ENCODE peak calls at places on chromosomes 4 and X, in eight cellular contexts. H, J, O, S, C, B, D and M are unnamed samples.

GRCh38 chr4:111268769-111269414 is 646.0 kb upstream of the PITX2 start:
- DNase-seq in H (no peak), J (peak), O (no peak), S (no peak), C (no peak), B (peak), D (peak), M (no peak)

GRCh38 chr4:159674241-159674640 is 571.4 kb downstream of the RAPGEF2 start:
- DNase-seq in H (no peak), J (no peak), O (no peak), S (no peak), C (no peak), B (no peak), D (no peak), M (no peak)

GRCh38 chrX:154437398-154437752 is 421 bp downstream of the GDI1 start:
- DNase-seq in H (no peak), J (no peak), O (no peak), S (no peak), C (no peak), B (no peak), D (no peak), M (no peak)

GRCh38 chr4:105923507-105924238 is 28.4 kb downstream of the NPNT start:
- DNase-seq in H (peak), J (peak), O (peak), S (peak), C (no peak), B (peak), D (no peak), M (no peak)

GRCh38 chr4:797066-797465 is 28.9 kb downstream of the CPLX1 start:
- DNase-seq in H (no peak), J (no peak), O (no peak), S (no peak), C (no peak), B (no peak), D (no peak), M (peak)

GRCh38 chr4:13546855-13547562 is 2.7 kb upstream of the NKX3-2 start:
- DNase-seq in H (peak), J (no peak), O (peak), S (no peak), C (peak), B (no peak), D (no peak), M (peak)

GRCh38 chrX:130887392-130887791 is 15.6 kb downstream of the ENOX2 start:
- DNase-seq in H (no peak), J (no peak), O (no peak), S (no peak), C (no peak), B (no peak), D (no peak), M (no peak)

GRCh38 chrX:57451426-57452020 is 140.3 kb upstream of the ZXDB start:
- DNase-seq in H (no peak), J (no peak), O (no peak), S (no peak), C (no peak), B (no peak), D (no peak), M (no peak)

GRCh38 chrX:14039344-14039743 is 9.7 kb upstream of the GEMIN8 start:
- DNase-seq in H (peak), J (peak), O (peak), S (no peak), C (peak), B (peak), D (peak), M (peak)

GRCh38 chr4:12137556-12137955 is 708.9 kb upstream of the HS3ST1 start:
- DNase-seq in H (no peak), J (no peak), O (no peak), S (no peak), C (no peak), B (no peak), D (no peak), M (no peak)
- TF ChIP-seq EZH2phosphoT487 in H (no peak), J (no peak), O (no peak), S (no peak), C (no peak), B (no peak), D (no peak), M (no peak)

GRCh38 chr4:185115827-185116232 is 27.2 kb upstream of the SLC25A4 start:
- DNase-seq in H (peak), J (peak), O (peak), S (no peak), C (peak), B (no peak), D (no peak), M (no peak)

GRCh38 chr4:185119927-185120630 is 23.0 kb upstream of the SLC25A4 start:
- DNase-seq in H (no peak), J (no peak), O (no peak), S (no peak), C (no peak), B (no peak), D (peak), M (no peak)

GRCh38 chr4:185120631-185120946 is 22.5 kb upstream of the SLC25A4 start:
- DNase-seq in H (no peak), J (no peak), O (no peak), S (no peak), C (no peak), B (no peak), D (no peak), M (no peak)

GRCh38 chr4:185113340-185113739 is 29.7 kb upstream of the SLC25A4 start:
- DNase-seq in H (no peak), J (peak), O (no peak), S (no peak), C (no peak), B (no peak), D (no peak), M (no peak)

GRCh38 chr4:185117300-185117934 is 25.6 kb upstream of the SLC25A4 start:
- DNase-seq in H (no peak), J (no peak), O (no peak), S (no peak), C (no peak), B (no peak), D (no peak), M (no peak)
- H3K27ac ChIP-seq in H (no peak), J (no peak), O (no peak), S (no peak), C (peak), B (no peak), D (no peak), M (no peak)

GRCh38 chrX:37314526-37314925 is 34.6 kb upstream of the PRRG1 start:
- DNase-seq in H (no peak), J (peak), O (no peak), S (no peak), C (no peak), B (peak), D (no peak), M (no peak)
- H2AFZ ChIP-seq in H (no peak), J (no peak), O (no peak), S (no peak), C (no peak), B (no peak), D (no peak), M (no peak)

DNA sequence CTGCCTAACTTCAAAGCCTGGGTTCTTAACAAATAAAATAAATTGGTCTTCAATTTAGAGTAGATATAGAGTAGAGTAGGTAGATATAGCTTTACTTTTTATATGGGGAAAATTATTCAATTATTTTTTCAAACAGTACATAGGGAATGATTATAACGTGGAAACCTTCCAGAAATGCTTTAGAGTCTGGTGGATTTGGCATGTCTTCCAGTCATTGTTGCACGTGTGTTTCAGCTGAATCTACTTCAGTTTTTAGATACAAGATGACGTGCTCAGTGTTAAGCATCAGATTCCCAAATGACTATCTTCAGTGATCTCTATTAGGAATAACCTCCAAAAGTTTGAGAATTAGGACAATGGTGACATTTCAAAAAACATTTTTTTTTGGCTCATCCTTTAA is 616.9 kb downstream of the ANKRD50 start:
- DNase-seq in H (no peak), J (no peak), O (no peak), S (no peak), C (no peak), B (no peak), D (no peak), M (no peak)
- TF ChIP-seq EZH2phosphoT487 in H (no peak), J (no peak), O (no peak), S (no peak), C (no peak), B (no peak), D (no peak), M (no peak)

GRCh38 chr4:62053974-62054373 is 853.8 kb downstream of the ADGRL3 start:
- DNase-seq in H (no peak), J (no peak), O (no peak), S (no peak), C (no peak), B (no peak), D (no peak), M (no peak)

GRCh38 chr4:62057060-62057459 is 856.9 kb downstream of the ADGRL3 start:
- DNase-seq in H (no peak), J (no peak), O (no peak), S (no peak), C (no peak), B (no peak), D (no peak), M (no peak)

DNA sequence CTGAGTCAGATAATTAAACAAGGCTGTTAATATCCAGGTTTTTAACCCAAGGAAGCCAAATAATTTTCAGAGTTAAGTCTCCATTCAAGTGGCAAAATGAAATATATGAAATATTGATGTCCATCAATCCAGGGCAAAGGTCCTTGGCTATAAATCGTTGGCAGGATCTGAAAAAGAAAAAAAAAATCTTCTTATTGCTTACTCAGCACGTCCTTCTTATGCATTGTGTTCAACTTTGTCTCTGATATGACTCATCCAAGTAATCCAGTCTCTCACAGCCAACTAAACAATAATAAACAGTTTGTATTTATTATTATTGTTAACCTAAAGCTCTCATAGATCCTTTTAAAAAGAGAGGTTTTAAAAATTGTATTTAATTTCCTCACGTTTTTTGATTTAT is 851.2 kb downstream of the ADGRL3 start:
- DNase-seq in H (no peak), J (no peak), O (no peak), S (no peak), C (no peak), B (peak), D (no peak), M (no peak)
- H3K27ac ChIP-seq in H (no peak), J (no peak), O (no peak), S (no peak), C (no peak), B (no peak), D (no peak), M (no peak)

GRCh38 chr4:177123811-177124210 is 185.9 kb upstream of the NEIL3 start:
- DNase-seq in H (no peak), J (no peak), O (no peak), S (no peak), C (no peak), B (no peak), D (no peak), M (no peak)
- H2AFZ ChIP-seq in H (no peak), J (peak), O (no peak), S (no peak), C (peak), B (no peak), D (no peak), M (no peak)

DNA sequence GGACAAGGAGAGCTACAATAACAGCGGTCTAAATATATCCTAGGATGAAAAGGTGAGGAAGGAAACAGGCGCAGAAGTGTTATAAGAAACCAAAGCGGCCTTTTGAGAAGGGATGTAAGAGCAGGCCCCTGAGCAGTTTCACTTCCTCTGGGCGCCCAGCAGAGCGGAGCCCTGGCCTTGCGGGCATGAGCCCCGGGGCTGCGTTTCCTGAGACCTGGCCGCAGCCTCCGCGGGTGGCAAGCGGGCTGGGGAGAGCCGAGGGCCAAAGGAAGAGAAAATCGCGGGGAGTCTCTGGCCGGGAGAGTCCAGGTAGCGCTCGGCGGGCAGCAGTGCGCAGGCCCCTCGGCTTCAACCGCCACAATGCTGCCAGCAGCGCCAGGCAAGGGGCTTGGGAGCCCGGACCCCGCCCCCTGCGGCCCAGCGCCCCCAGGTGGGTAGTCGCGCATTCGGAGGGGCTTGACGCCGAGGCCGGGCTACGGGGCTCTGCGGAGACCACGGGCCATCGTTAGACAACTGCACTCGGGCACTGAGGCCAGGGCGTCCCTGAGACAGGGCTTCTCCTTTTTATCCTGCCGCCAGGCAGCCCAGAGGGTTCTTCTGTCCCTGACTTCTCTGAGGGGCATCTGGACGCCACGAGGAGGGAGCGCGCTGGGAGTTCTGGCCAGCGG is at the start of gene BANK1:
- DNase-seq in H (peak), J (no peak), O (peak), S (peak), C (peak), B (peak), D (peak), M (peak)
- TF ChIP-seq EZH2phosphoT487 in H (no peak), J (no peak), O (no peak), S (no peak), C (no peak), B (no peak), D (no peak), M (no peak)

GRCh38 chr4:108345862-108346530 is 177.3 kb upstream of the LEF1 start:
- DNase-seq in H (no peak), J (peak), O (no peak), S (no peak), C (no peak), B (no peak), D (peak), M (no peak)

GRCh38 chr4:108352664-108353308 is 184.1 kb upstream of the LEF1 start:
- DNase-seq in H (no peak), J (no peak), O (peak), S (no peak), C (no peak), B (no peak), D (no peak), M (no peak)

GRCh38 chr4:108351806-108352205 is 183.1 kb upstream of the LEF1 start:
- DNase-seq in H (no peak), J (no peak), O (no peak), S (no peak), C (no peak), B (no peak), D (no peak), M (no peak)

GRCh38 chr4:108355523-108356208 is 186.9 kb upstream of the LEF1 start:
- DNase-seq in H (no peak), J (no peak), O (no peak), S (no peak), C (no peak), B (no peak), D (peak), M (no peak)

GRCh38 chr4:108350332-108350731 is 181.6 kb upstream of the LEF1 start:
- DNase-seq in H (peak), J (no peak), O (no peak), S (no peak), C (no peak), B (no peak), D (no peak), M (no peak)
- H3K27ac ChIP-seq in H (peak), J (no peak), O (no peak), S (no peak), C (no peak), B (no peak), D (no peak), M (no peak)